ENCODE peak calls at places on chromosomes 5 and 9, in six cellular contexts. One of them, this sample, is unnamed.

GRCh38 chr5:157215826-157216167 is 35.2 kb downstream of the ITK start:
- DNase-seq in mesenchymal stem cell: no peak
- DNase-seq in neuronal stem cell: no peak
- DNase-seq in IMR-90: no peak
- DNase-seq in H1: no peak
- DNase-seq in trophoblast cell: no peak
- DNase-seq in this sample: no peak

GRCh38 chr9:87270241-87271234 is 227.1 kb upstream of the DAPK1 start:
- DNase-seq in trophoblast cell: no peak
- DNase-seq in H1: no peak
- DNase-seq in neuronal stem cell: peak
- DNase-seq in mesenchymal stem cell: peak
- DNase-seq in IMR-90: peak
- DNase-seq in this sample: no peak

GRCh38 chr9:124218438-124219289 is 39.1 kb upstream of the NEK6 start:
- DNase-seq in IMR-90: peak
- DNase-seq in neuronal stem cell: no peak
- DNase-seq in trophoblast cell: peak
- DNase-seq in mesenchymal stem cell: peak
- DNase-seq in H1: no peak
- DNase-seq in this sample: no peak

GRCh38 chr5:62155988-62156387 is 150.0 kb upstream of the KIF2A start:
- DNase-seq in trophoblast cell: no peak
- DNase-seq in neuronal stem cell: no peak
- DNase-seq in IMR-90: no peak
- DNase-seq in H1: no peak
- DNase-seq in mesenchymal stem cell: no peak
- DNase-seq in this sample: no peak

GRCh38 chr9:124267271-124267807 is 9.6 kb downstream of the NEK6 start:
- DNase-seq in trophoblast cell: no peak
- DNase-seq in neuronal stem cell: no peak
- DNase-seq in IMR-90: peak
- DNase-seq in H1: no peak
- DNase-seq in mesenchymal stem cell: peak
- DNase-seq in this sample: no peak

GRCh38 chr5:168681556-168682183 is 102.5 kb upstream of the PANK3 start:
- DNase-seq in neuronal stem cell: no peak
- DNase-seq in trophoblast cell: no peak
- DNase-seq in mesenchymal stem cell: peak
- DNase-seq in IMR-90: peak
- DNase-seq in H1: no peak
- DNase-seq in this sample: peak

GRCh38 chr9:113933188-113933587 is 57.1 kb downstream of the ZNF618 start:
- DNase-seq in IMR-90: no peak
- DNase-seq in neuronal stem cell: no peak
- DNase-seq in mesenchymal stem cell: no peak
- DNase-seq in H1: peak
- DNase-seq in trophoblast cell: no peak
- DNase-seq in this sample: no peak

GRCh38 chr9:89437772-89438171 is 60.1 kb downstream of the SEMA4D start:
- DNase-seq in H1: no peak
- DNase-seq in mesenchymal stem cell: no peak
- DNase-seq in neuronal stem cell: no peak
- DNase-seq in trophoblast cell: no peak
- DNase-seq in IMR-90: no peak
- DNase-seq in this sample: no peak

GRCh38 chr9:134459164-134459563 is 132.9 kb downstream of the RXRA start:
- DNase-seq in H1: no peak
- DNase-seq in mesenchymal stem cell: no peak
- DNase-seq in trophoblast cell: peak
- DNase-seq in neuronal stem cell: no peak
- DNase-seq in IMR-90: no peak
- DNase-seq in this sample: no peak

GRCh38 chr5:179209359-179210150 is 135.7 kb downstream of the ADAMTS2 start:
- DNase-seq in trophoblast cell: peak
- DNase-seq in mesenchymal stem cell: peak
- DNase-seq in H1: no peak
- DNase-seq in neuronal stem cell: no peak
- DNase-seq in IMR-90: peak
- DNase-seq in this sample: no peak

GRCh38 chr5:4613440-4613839 is 526.7 kb upstream of the ADAMTS16 start:
- DNase-seq in neuronal stem cell: no peak
- DNase-seq in H1: no peak
- DNase-seq in IMR-90: no peak
- DNase-seq in trophoblast cell: no peak
- DNase-seq in mesenchymal stem cell: no peak
- DNase-seq in this sample: no peak

GRCh38 chr5:156870498-156870839 is 20.4 kb downstream of the PPP1R2B start:
- DNase-seq in neuronal stem cell: no peak
- DNase-seq in mesenchymal stem cell: no peak
- DNase-seq in trophoblast cell: no peak
- DNase-seq in H1: no peak
- DNase-seq in IMR-90: no peak
- DNase-seq in this sample: no peak

GRCh38 chr9:94847486-94847885 is 121.0 kb downstream of the AOPEP start:
- DNase-seq in IMR-90: peak
- DNase-seq in H1: no peak
- DNase-seq in trophoblast cell: no peak
- DNase-seq in neuronal stem cell: no peak
- DNase-seq in mesenchymal stem cell: no peak
- DNase-seq in this sample: no peak

GRCh38 chr9:111833941-111834340 is 39.2 kb upstream of the SHOC1 start:
- DNase-seq in neuronal stem cell: no peak
- DNase-seq in H1: no peak
- DNase-seq in IMR-90: peak
- DNase-seq in trophoblast cell: peak
- DNase-seq in mesenchymal stem cell: peak
- DNase-seq in this sample: no peak

GRCh38 chr5:820245-820644 is 30.5 kb downstream of the ZDHHC11 start:
- DNase-seq in IMR-90: no peak
- DNase-seq in trophoblast cell: no peak
- DNase-seq in neuronal stem cell: no peak
- DNase-seq in H1: no peak
- DNase-seq in mesenchymal stem cell: no peak
- DNase-seq in this sample: no peak

GRCh38 chr9:109101810-109102209 is 17.9 kb downstream of the TMEM245 start:
- DNase-seq in neuronal stem cell: no peak
- DNase-seq in IMR-90: peak
- DNase-seq in H1: no peak
- DNase-seq in mesenchymal stem cell: peak
- DNase-seq in trophoblast cell: peak
- DNase-seq in this sample: no peak

GRCh38 chr9:22237497-22238363 is 208.9 kb upstream of the DMRTA1 start:
- DNase-seq in mesenchymal stem cell: peak
- DNase-seq in neuronal stem cell: no peak
- DNase-seq in trophoblast cell: peak
- DNase-seq in IMR-90: peak
- DNase-seq in H1: no peak
- DNase-seq in this sample: no peak

GRCh38 chr5:54518146-54519082 is 855 bp downstream of the SNX18 start:
- DNase-seq in mesenchymal stem cell: peak
- DNase-seq in H1: peak
- DNase-seq in neuronal stem cell: no peak
- DNase-seq in IMR-90: peak
- DNase-seq in trophoblast cell: peak
- DNase-seq in this sample: peak

GRCh38 chr5:54516051-54516645 is 1.4 kb upstream of the SNX18 start:
- DNase-seq in neuronal stem cell: no peak
- DNase-seq in trophoblast cell: no peak
- DNase-seq in IMR-90: peak
- DNase-seq in mesenchymal stem cell: no peak
- DNase-seq in H1: no peak
- DNase-seq in this sample: no peak

GRCh38 chr5:54517174-54517511 is 416 bp upstream of the SNX18 start:
- DNase-seq in IMR-90: no peak
- DNase-seq in H1: no peak
- DNase-seq in neuronal stem cell: no peak
- DNase-seq in mesenchymal stem cell: no peak
- DNase-seq in trophoblast cell: no peak
- DNase-seq in this sample: no peak

GRCh38 chr5:54519083-54519541 is 1.6 kb downstream of the SNX18 start:
- DNase-seq in neuronal stem cell: no peak
- DNase-seq in IMR-90: no peak
- DNase-seq in mesenchymal stem cell: no peak
- DNase-seq in trophoblast cell: peak
- DNase-seq in H1: no peak
- DNase-seq in this sample: no peak

GRCh38 chr5:54517512-54518145 is at the start of gene SNX18:
- DNase-seq in neuronal stem cell: peak
- DNase-seq in IMR-90: peak
- DNase-seq in trophoblast cell: peak
- DNase-seq in H1: peak
- DNase-seq in mesenchymal stem cell: peak
- DNase-seq in this sample: peak
- H2BK5ac ChIP-seq in neuronal stem cell: peak
- H2BK5ac ChIP-seq in IMR-90: peak
- H2BK5ac ChIP-seq in trophoblast cell: peak
- H2BK5ac ChIP-seq in H1: no peak
- H2BK5ac ChIP-seq in mesenchymal stem cell: peak
- H2BK5ac ChIP-seq in this sample: no peak

DNA sequence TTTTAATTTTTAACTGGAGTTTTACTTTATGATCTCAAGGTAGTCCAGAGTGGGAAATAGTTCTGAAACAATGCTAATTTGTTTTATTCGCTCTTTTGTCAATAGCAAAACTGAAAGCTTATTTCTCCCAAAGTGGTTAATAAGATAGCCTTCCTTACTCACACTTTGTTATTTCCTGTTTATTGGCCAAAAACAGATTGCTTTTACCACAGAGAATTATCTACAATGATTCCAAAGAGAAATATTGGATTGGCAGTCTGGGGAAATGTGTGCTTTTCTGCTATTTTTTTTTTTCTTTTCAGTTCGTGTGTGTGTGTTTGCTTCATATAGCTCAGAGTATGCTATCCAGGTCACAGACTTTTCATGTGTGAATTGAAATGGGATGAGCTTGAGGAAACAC is 756.7 kb upstream of the RGMB start:
- DNase-seq in H1: no peak
- DNase-seq in neuronal stem cell: no peak
- DNase-seq in IMR-90: peak
- DNase-seq in trophoblast cell: no peak
- DNase-seq in mesenchymal stem cell: peak
- DNase-seq in this sample: no peak
- H2AFZ ChIP-seq in H1: no peak
- H2AFZ ChIP-seq in neuronal stem cell: peak
- H2AFZ ChIP-seq in IMR-90: no peak
- H2AFZ ChIP-seq in trophoblast cell: no peak
- H2AFZ ChIP-seq in mesenchymal stem cell: no peak
- H2AFZ ChIP-seq in this sample: no peak

DNA sequence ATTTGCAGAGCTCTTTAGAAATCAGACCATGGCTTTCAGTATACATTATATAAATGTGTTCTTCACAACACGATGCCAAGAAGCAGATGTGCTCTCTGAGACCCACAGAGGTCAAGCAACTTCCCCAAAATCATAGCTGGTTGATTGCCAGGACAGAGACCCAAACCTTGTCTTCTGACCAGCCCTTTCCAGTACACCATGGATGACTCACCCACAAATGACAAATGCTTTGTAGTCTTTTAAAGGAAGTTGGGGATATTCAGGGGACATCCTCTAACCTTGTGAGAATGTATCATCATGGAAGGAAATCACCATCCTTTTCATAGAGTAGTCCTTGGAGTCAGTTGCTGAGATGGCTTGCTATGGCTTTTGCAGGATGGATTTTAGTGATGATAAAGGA is 30.1 kb downstream of the ZNF462 start:
- DNase-seq in neuronal stem cell: no peak
- DNase-seq in mesenchymal stem cell: peak
- DNase-seq in trophoblast cell: peak
- DNase-seq in IMR-90: peak
- DNase-seq in H1: no peak
- DNase-seq in this sample: no peak
- H2BK5ac ChIP-seq in neuronal stem cell: no peak
- H2BK5ac ChIP-seq in mesenchymal stem cell: peak
- H2BK5ac ChIP-seq in trophoblast cell: peak
- H2BK5ac ChIP-seq in IMR-90: peak
- H2BK5ac ChIP-seq in H1: peak
- H2BK5ac ChIP-seq in this sample: no peak

GRCh38 chr5:28066856-28067255 is 1028.5 kb upstream of the CDH9 start:
- DNase-seq in neuronal stem cell: no peak
- DNase-seq in H1: no peak
- DNase-seq in IMR-90: no peak
- DNase-seq in trophoblast cell: no peak
- DNase-seq in mesenchymal stem cell: no peak
- DNase-seq in this sample: peak
- H2AFZ ChIP-seq in neuronal stem cell: no peak
- H2AFZ ChIP-seq in H1: no peak
- H2AFZ ChIP-seq in IMR-90: no peak
- H2AFZ ChIP-seq in trophoblast cell: no peak
- H2AFZ ChIP-seq in mesenchymal stem cell: no peak
- H2AFZ ChIP-seq in this sample: no peak

GRCh38 chr5:126675338-126675737 is 74.6 kb downstream of the PHAX start:
- DNase-seq in mesenchymal stem cell: no peak
- DNase-seq in H1: no peak
- DNase-seq in neuronal stem cell: no peak
- DNase-seq in IMR-90: no peak
- DNase-seq in trophoblast cell: no peak
- DNase-seq in this sample: no peak

GRCh38 chr5:126674145-126674544 is 73.4 kb downstream of the PHAX start:
- DNase-seq in neuronal stem cell: no peak
- DNase-seq in H1: no peak
- DNase-seq in IMR-90: no peak
- DNase-seq in trophoblast cell: no peak
- DNase-seq in mesenchymal stem cell: no peak
- DNase-seq in this sample: peak

GRCh38 chr5:126676195-126676624 is 75.5 kb downstream of the PHAX start:
- DNase-seq in trophoblast cell: peak
- DNase-seq in H1: peak
- DNase-seq in IMR-90: peak
- DNase-seq in mesenchymal stem cell: peak
- DNase-seq in neuronal stem cell: peak
- DNase-seq in this sample: peak

GRCh38 chr5:126680215-126680817 is 79.6 kb downstream of the PHAX start:
- DNase-seq in IMR-90: peak
- DNase-seq in H1: no peak
- DNase-seq in mesenchymal stem cell: peak
- DNase-seq in neuronal stem cell: no peak
- DNase-seq in trophoblast cell: no peak
- DNase-seq in this sample: peak

GRCh38 chr5:126677101-126677500 is 76.4 kb downstream of the PHAX start:
- DNase-seq in H1: no peak
- DNase-seq in IMR-90: no peak
- DNase-seq in trophoblast cell: no peak
- DNase-seq in mesenchymal stem cell: no peak
- DNase-seq in neuronal stem cell: no peak
- DNase-seq in this sample: no peak
- H2BK5ac ChIP-seq in H1: peak
- H2BK5ac ChIP-seq in IMR-90: no peak
- H2BK5ac ChIP-seq in trophoblast cell: no peak
- H2BK5ac ChIP-seq in mesenchymal stem cell: no peak
- H2BK5ac ChIP-seq in neuronal stem cell: no peak
- H2BK5ac ChIP-seq in this sample: no peak

GRCh38 chr5:133930061-133930823 is 38.2 kb downstream of the C5orf15 start:
- DNase-seq in mesenchymal stem cell: no peak
- DNase-seq in neuronal stem cell: no peak
- DNase-seq in H1: no peak
- DNase-seq in IMR-90: peak
- DNase-seq in trophoblast cell: peak
- DNase-seq in this sample: no peak
- H2AFZ ChIP-seq in mesenchymal stem cell: no peak
- H2AFZ ChIP-seq in neuronal stem cell: no peak
- H2AFZ ChIP-seq in H1: no peak
- H2AFZ ChIP-seq in IMR-90: peak
- H2AFZ ChIP-seq in trophoblast cell: no peak
- H2AFZ ChIP-seq in this sample: no peak